ENCODE peak calls at places on chromosomes 12 and 14, in six cellular contexts. M is Panc1, K is heart left ventricle, O is body of pancreas, P is lower lobe of right lung, D is mesendoderm. Z is an unnamed sample.
A peak's percentile ranks its signal among the peaks of the same experiment; 100 is the strongest.

GRCh38 chr14:56666294-56666693 is 86.7 kb downstream of the TMEM260 start:
- DNase-seq in D (peak; percentile 47), O (no peak), M (no peak), K (no peak), P (no peak), Z (no peak)

GRCh38 chr14:66403183-66403582 is 83.0 kb upstream of the CCDC196 start:
- DNase-seq in M (peak; percentile 18), K (no peak), O (no peak), D (peak; percentile 54), P (no peak), Z (no peak)

GRCh38 chr12:52925717-52926595 is 21.1 kb upstream of the KRT8 start:
- DNase-seq in P (no peak), D (peak; percentile 89), M (no peak), O (peak; percentile 81), K (no peak), Z (no peak)

GRCh38 chr12:7155471-7156034 is 25.4 kb downstream of the CLSTN3 start:
- DNase-seq in O (peak; percentile 45), K (no peak), D (peak; percentile 8), P (peak; percentile 89), M (no peak), Z (no peak)

GRCh38 chr14:106207316-106207715 is 680.9 kb downstream of the TMEM121 start:
- DNase-seq in P (no peak), K (no peak), D (no peak), M (no peak), O (no peak), Z (no peak)

GRCh38 chr14:92473261-92473946 is 40.2 kb upstream of the RIN3 start:
- DNase-seq in M (no peak), O (no peak), D (no peak), K (no peak), P (no peak), Z (no peak)

GRCh38 chr12:51900323-51900889 is 6.9 kb upstream of the ACVRL1 start:
- DNase-seq in D (no peak), O (no peak), K (peak; percentile 48), M (no peak), P (no peak), Z (no peak)

GRCh38 chr12:81896771-81897170 is 137.6 kb upstream of the PPFIA2 start:
- DNase-seq in M (no peak), D (peak; percentile 72), O (no peak), P (no peak), K (no peak), Z (peak; percentile 41)

GRCh38 chr12:111361717-111362576 is 6.9 kb downstream of the PHETA1 start:
- DNase-seq in P (peak; percentile 76), K (no peak), M (no peak), D (no peak), O (peak; percentile 94), Z (no peak)

GRCh38 chr12:15323530-15323929 is 1.2 kb downstream of the PTPRO start:
- DNase-seq in O (no peak), K (no peak), M (no peak), P (no peak), D (no peak), Z (no peak)

GRCh38 chr14:80787876-80788275 is 153.7 kb downstream of the CEP128 start:
- DNase-seq in M (no peak), O (no peak), P (no peak), K (no peak), D (peak; percentile 13), Z (no peak)

GRCh38 chr12:120597861-120598260 is 16.7 kb upstream of the POP5 start:
- DNase-seq in P (no peak), D (no peak), O (no peak), M (no peak), K (no peak), Z (no peak)

GRCh38 chr14:88535149-88535548 is 19.7 kb downstream of the PTPN21 start:
- DNase-seq in K (no peak), O (peak; percentile 52), P (no peak), M (no peak), D (peak; percentile 91), Z (no peak)

GRCh38 chr14:100790785-100791667 is 34.9 kb upstream of the MEG3 start:
- DNase-seq in M (no peak), O (no peak), P (no peak), D (no peak), K (peak; percentile 28), Z (no peak)

GRCh38 chr14:53547593-53547992 is 394.5 kb upstream of the DDHD1 start:
- DNase-seq in K (no peak), D (no peak), M (no peak), O (no peak), P (no peak), Z (no peak)

GRCh38 chr14:50806241-50806933 is 24.6 kb downstream of the NIN start:
- DNase-seq in D (no peak), O (no peak), M (no peak), K (no peak), P (no peak), Z (no peak)

DNA sequence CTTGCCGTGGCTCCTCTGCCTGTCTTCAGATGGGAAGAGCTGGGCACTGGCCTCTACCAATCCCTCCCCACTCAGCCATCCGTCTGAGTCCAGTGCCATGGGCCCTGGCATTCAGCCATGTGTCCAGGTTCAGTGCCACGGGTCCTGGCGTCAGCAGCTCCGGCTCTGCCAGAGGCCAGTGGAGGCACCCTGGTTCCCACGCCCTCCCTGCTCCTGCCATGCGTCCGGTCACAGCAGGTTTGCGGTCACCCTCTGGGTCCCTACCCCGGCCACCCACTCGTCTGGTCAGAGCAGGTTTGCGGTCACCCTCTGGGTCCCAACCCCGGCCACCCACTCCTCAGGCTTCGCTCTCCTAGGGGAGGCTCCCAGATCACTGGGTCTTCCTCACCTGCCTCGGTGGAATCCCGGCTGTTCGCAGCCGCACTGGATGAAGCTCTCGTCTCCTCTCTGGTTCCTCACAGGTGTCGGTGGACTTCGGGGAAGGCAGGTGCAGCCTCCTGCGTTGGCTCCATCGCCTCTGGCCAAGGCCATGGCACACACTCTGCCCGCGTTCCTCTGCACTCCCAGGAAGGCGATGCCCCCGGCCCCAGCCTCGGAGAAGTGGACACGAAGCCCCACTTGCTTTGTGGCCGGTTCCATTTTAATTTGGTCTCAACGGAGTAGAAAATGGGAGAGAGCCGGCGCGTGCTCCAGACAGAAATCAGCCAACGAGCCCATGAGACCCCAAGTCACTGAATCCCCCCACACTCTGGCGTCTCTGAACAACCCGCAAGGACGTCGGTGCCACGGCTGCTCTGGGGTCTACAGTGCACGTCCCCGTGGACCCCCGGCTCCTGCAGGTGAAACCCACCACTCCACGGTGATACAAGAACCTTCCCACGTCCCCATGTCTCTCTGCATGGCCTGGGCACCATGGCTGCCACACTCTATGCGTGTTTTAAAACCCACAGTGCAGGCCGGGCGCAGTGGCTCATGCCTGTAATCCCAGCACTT is 47.8 kb upstream of the FBRSL1 start:
- DNase-seq in P (no peak), K (no peak), M (no peak), O (peak; percentile 55), D (no peak), Z (no peak)
- H3K4me1 ChIP-seq in P (peaks cover 6% of the 10 kb centered on the region), K (no peaks in the 10 kb centered on the region), M (peaks cover 5% of the 10 kb centered on the region), O (peaks cover 11% of the 10 kb centered on the region), D (no peaks in the 10 kb centered on the region), Z (no peaks in the 10 kb centered on the region)

GRCh38 chr12:26156201-26156871 is 31.5 kb upstream of the BHLHE41 start:
- DNase-seq in K (no peak), P (no peak), O (no peak), M (no peak), D (no peak), Z (no peak)

GRCh38 chr12:26152507-26153102 is 27.8 kb upstream of the BHLHE41 start:
- DNase-seq in P (no peak), D (no peak), M (no peak), O (no peak), K (no peak), Z (no peak)

GRCh38 chr12:26156996-26157395 is 32.2 kb upstream of the BHLHE41 start:
- DNase-seq in O (peak; percentile 22), D (no peak), K (no peak), P (no peak), M (no peak), Z (no peak)

GRCh38 chr12:26150737-26151450 is 26.1 kb upstream of the BHLHE41 start:
- DNase-seq in M (no peak), D (no peak), P (no peak), O (peak; percentile 18), K (no peak), Z (no peak)

DNA sequence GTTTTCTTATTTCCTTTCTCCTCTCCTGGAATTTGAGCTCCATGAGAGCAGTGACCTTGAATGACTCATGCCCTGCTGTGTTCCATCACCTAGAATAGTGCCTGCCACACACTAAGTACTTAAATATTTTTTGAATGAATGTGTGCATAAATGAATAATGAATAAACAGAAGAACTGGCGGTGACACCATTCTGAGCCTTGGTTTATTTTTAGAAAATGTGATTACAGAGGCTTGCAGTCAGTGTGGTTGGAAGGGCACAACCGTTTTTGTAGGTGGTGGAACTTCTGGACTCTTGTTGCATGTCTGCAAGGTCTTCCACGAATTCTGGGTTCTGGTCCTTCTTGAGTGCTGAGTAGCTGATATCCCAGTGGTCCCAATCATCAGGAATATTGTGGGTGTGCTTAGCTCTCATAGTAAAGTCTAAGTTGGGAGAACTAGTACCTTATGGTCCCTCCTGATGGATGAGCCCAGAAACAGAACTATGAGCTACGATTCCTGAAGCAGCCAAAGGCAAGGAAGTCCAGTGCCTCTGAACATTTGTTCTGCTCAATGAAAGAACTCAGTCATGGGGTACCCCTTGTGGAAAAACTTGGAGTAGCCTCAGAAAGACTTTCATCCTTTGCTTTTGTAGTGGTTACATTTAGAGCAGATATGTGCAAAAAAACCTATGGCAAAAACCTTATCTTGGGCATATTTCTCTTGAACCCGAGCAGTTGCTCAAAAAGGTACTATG is 28.8 kb upstream of the BHLHE41 start:
- DNase-seq in D (no peak), M (peak; percentile 100), P (no peak), O (peak; percentile 73), K (no peak), Z (no peak)
- H3K4me3 ChIP-seq in D (no peak overlapping the region), M (no peak overlapping the region), P (no peak overlapping the region), O (no peak overlapping the region), K (no peak overlapping the region), Z (no peak overlapping the region)

DNA sequence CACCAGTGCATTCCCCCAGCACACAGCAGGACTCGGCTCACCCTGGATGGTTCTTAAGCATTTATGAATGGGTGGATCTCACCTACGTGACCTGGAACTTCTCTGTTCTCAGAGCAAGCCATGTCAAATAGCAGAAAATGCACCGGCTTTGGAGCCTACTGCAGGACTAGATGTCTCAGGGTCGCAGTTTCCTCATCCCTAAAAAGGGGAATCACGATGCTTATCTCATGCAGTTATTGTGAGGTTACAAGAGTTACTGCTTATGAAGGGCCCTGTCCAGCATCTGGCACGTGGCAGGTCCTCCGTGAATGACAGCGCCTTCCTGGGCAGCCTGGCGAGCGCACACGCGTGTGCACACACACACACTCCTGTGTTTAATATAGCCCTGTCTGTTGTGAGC is 128.5 kb downstream of the ETV6 start:
- DNase-seq in D (no peak), K (no peak), P (no peak), O (no peak), M (no peak), Z (no peak)
- H3K36me3 ChIP-seq in D (no peaks in the 10 kb centered on the region), K (no peaks in the 10 kb centered on the region), P (peaks cover 4% of the 10 kb centered on the region), O (no peaks in the 10 kb centered on the region), M (no peaks in the 10 kb centered on the region), Z (no peaks in the 10 kb centered on the region)

GRCh38 chr12:32558941-32559340 is 120.2 kb upstream of the DNM1L start:
- DNase-seq in P (no peak), K (no peak), D (no peak), O (no peak), M (no peak), Z (no peak)

GRCh38 chr12:32559434-32559833 is 119.7 kb upstream of the DNM1L start:
- DNase-seq in D (no peak), M (no peak), O (no peak), P (no peak), K (no peak), Z (no peak)

GRCh38 chr12:32566663-32567634 is 112.2 kb upstream of the DNM1L start:
- DNase-seq in D (peak; percentile 31), O (no peak), K (no peak), P (no peak), M (no peak), Z (no peak)

GRCh38 chr12:32560520-32560919 is 118.6 kb upstream of the DNM1L start:
- DNase-seq in O (no peak), P (no peak), M (no peak), D (no peak), K (no peak), Z (no peak)

GRCh38 chr12:32561931-32562341 is 117.2 kb upstream of the DNM1L start:
- DNase-seq in P (no peak), K (no peak), M (no peak), D (no peak), O (no peak), Z (peak; percentile 70)
- H3K4me1 ChIP-seq in P (peaks cover 53% of the 10 kb centered on the region), K (peaks cover 59% of the 10 kb centered on the region), M (peaks cover 3% of the 10 kb centered on the region), D (peaks cover 2% of the 10 kb centered on the region), O (peaks cover 28% of the 10 kb centered on the region), Z (peaks cover 13% of the 10 kb centered on the region)